ENCODE peak calls at places on chromosomes 12 and 14, in nine cellular contexts. G is fibroblast of lung; W is astrocyte of the spinal cord; T is amniotic stem cell; Y is iris pigment epithelial cell; J is ELR; C is heart left ventricle; P is stimulated activated CD4-positive, alpha-beta T cell treated with anti-CD3 and anti-CD28 coated beads, Interleukin-4, amount 100 ng/mL, for 48 hours; B is activated CD4-positive, alpha-beta T cell treated with anti-CD3 and anti-CD28 coated beads for 4 hours. Z is an unnamed sample.

GRCh38 chr12:65845751-65846537 is 21.7 kb downstream of the HMGA2 start:
- DNase-seq in Y (peak), P (no peak), B (no peak), C (no peak), W (no peak), T (no peak), G (no peak), J (no peak), Z (no peak)

GRCh38 chr14:58708004-58708403 is 70.2 kb downstream of the DACT1 start:
- DNase-seq in P (no peak), W (no peak), B (no peak), J (no peak), G (no peak), Y (no peak), C (no peak), T (no peak), Z (no peak)

GRCh38 chr12:111643428-111643826 is 42.3 kb downstream of the BRAP start:
- DNase-seq in W (peak), J (no peak), G (peak), B (no peak), Y (peak), P (no peak), T (no peak), C (no peak), Z (no peak)

GRCh38 chr14:73770977-73771847 is 57.0 kb upstream of the PNMA1 start:
- DNase-seq in B (no peak), P (no peak), C (no peak), G (no peak), T (no peak), J (no peak), Y (no peak), W (no peak), Z (no peak)

GRCh38 chr14:37566811-37567371 is 28.2 kb downstream of the FOXA1 start:
- DNase-seq in C (no peak), Y (no peak), P (no peak), T (no peak), W (peak), B (no peak), J (no peak), G (no peak), Z (no peak)

GRCh38 chr12:132342322-132342721 is 12.9 kb upstream of the GALNT9 start:
- DNase-seq in P (no peak), T (no peak), W (no peak), G (no peak), J (no peak), C (no peak), Y (no peak), B (no peak), Z (no peak)

GRCh38 chr14:68247867-68248266 is 428.3 kb downstream of the RAD51B start:
- DNase-seq in W (no peak), G (peak), C (no peak), T (no peak), Y (peak), B (no peak), J (no peak), P (no peak), Z (no peak)

GRCh38 chr12:131944601-131945251 is 5.0 kb upstream of the EP400 start:
- DNase-seq in Y (no peak), P (no peak), T (no peak), J (no peak), B (no peak), W (no peak), G (no peak), C (no peak), Z (no peak)

GRCh38 chr12:42926232-42926631 is 336.7 kb upstream of the PRICKLE1 start:
- DNase-seq in W (no peak), G (no peak), B (no peak), P (no peak), C (no peak), T (no peak), Y (no peak), J (no peak), Z (no peak)

GRCh38 chr12:48165089-48166031 is 8.0 kb upstream of the ASB8 start:
- DNase-seq in W (peak), C (no peak), G (peak), Y (peak), J (peak), T (no peak), B (peak), P (no peak), Z (peak)

GRCh38 chr12:31339831-31340622 is 14.1 kb upstream of the SINHCAF start:
- DNase-seq in G (no peak), B (no peak), J (no peak), W (no peak), P (no peak), T (no peak), Y (no peak), C (no peak), Z (no peak)

GRCh38 chr12:80273144-80273543 is 170.9 kb upstream of the PTPRQ start:
- DNase-seq in Y (no peak), J (no peak), B (no peak), T (no peak), W (no peak), P (no peak), G (no peak), C (no peak), Z (no peak)

GRCh38 chr14:100900837-100901390 is 2.6 kb downstream of the RTL1 start:
- DNase-seq in J (no peak), G (no peak), B (no peak), T (no peak), C (no peak), Y (no peak), P (no peak), W (no peak), Z (peak)

GRCh38 chr12:47551426-47551851 is 154.4 kb downstream of the RPAP3 start:
- DNase-seq in W (no peak), Y (peak), P (no peak), J (peak), B (no peak), C (no peak), T (no peak), G (peak), Z (no peak)

GRCh38 chr12:70661762-70662161 is 24.5 kb upstream of the PTPRB start:
- DNase-seq in Y (peak), C (no peak), T (peak), G (peak), W (peak), J (peak), B (no peak), P (no peak), Z (peak)

GRCh38 chr12:10362325-10362724 is 27.5 kb downstream of the KLRK1 start:
- DNase-seq in J (no peak), W (no peak), G (no peak), T (no peak), C (no peak), B (no peak), Y (no peak), P (no peak), Z (peak)

GRCh38 chr14:100955201-100955600 is 51.7 kb upstream of the RTL1 start:
- DNase-seq in T (no peak), C (no peak), P (no peak), W (peak), Y (peak), G (peak), J (peak), B (no peak), Z (no peak)

GRCh38 chr12:12779529-12779928 is 5.9 kb upstream of the APOLD1 start:
- DNase-seq in W (peak), J (peak), T (no peak), C (no peak), Y (peak), B (no peak), P (no peak), G (peak), Z (no peak)

GRCh38 chr12:98578392-98578791 is 15.1 kb upstream of the SLC25A3 start:
- DNase-seq in T (no peak), C (no peak), J (no peak), P (no peak), G (no peak), Y (no peak), W (no peak), B (no peak), Z (no peak)

GRCh38 chr14:103742499-103743255 is 27.1 kb downstream of the ZFYVE21 start:
- DNase-seq in B (no peak), J (no peak), Y (no peak), T (no peak), P (no peak), W (no peak), G (no peak), C (no peak), Z (no peak)

GRCh38 chr12:131865196-131865875 is 29.1 kb upstream of the ULK1 start:
- DNase-seq in J (peak), B (no peak), W (peak), G (no peak), Y (peak), C (no peak), P (no peak), T (no peak), Z (no peak)

GRCh38 chr12:41076114-41076513 is 112.0 kb upstream of the PDZRN4 start:
- DNase-seq in W (no peak), P (no peak), B (no peak), T (no peak), J (no peak), Y (no peak), C (no peak), G (no peak), Z (no peak)

GRCh38 chr12:128079-128478 is 61.5 kb downstream of the IQSEC3 start:
- DNase-seq in B (no peak), Y (no peak), G (no peak), C (no peak), T (no peak), J (no peak), W (no peak), P (no peak), Z (no peak)

GRCh38 chr14:101417434-101417833 is 143.9 kb upstream of the DIO3 start:
- DNase-seq in P (no peak), C (no peak), T (no peak), W (no peak), Y (no peak), G (no peak), J (no peak), B (no peak), Z (no peak)

GRCh38 chr12:11666651-11667050 is 17.2 kb downstream of the ETV6 start:
- DNase-seq in T (no peak), P (no peak), B (no peak), Y (no peak), C (no peak), J (no peak), W (no peak), G (no peak), Z (no peak)

GRCh38 chr14:91058017-91058675 is 2.3 kb downstream of the RPS6KA5 start:
- DNase-seq in B (no peak), W (no peak), C (no peak), Y (no peak), J (peak), P (no peak), T (no peak), G (no peak), Z (no peak)

GRCh38 chr12:6767592-6768384 is 1.6 kb downstream of the PTMS start:
- DNase-seq in P (no peak), T (no peak), C (no peak), J (peak), W (no peak), G (no peak), B (no peak), Y (peak), Z (no peak)

GRCh38 chr12:90099288-90099687 is 390.6 kb upstream of the ATP2B1 start:
- DNase-seq in J (peak), C (no peak), P (no peak), B (no peak), G (peak), T (peak), W (peak), Y (peak), Z (no peak)

GRCh38 chr14:95519699-95520098 is 3.2 kb upstream of the SYNE3 start:
- DNase-seq in G (peak), C (peak), B (peak), J (peak), Y (peak), W (peak), P (peak), T (peak), Z (peak)

GRCh38 chr14:77212933-77213656 is 31.5 kb downstream of the TMEM63C start:
- DNase-seq in Y (peak), P (peak), B (no peak), T (no peak), J (peak), C (no peak), G (no peak), W (peak), Z (peak)

GRCh38 chr12:12319501-12320322 is 30.3 kb downstream of the MANSC1 start:
- DNase-seq in W (peak), T (no peak), B (no peak), Y (peak), G (no peak), J (no peak), P (no peak), C (no peak), Z (no peak)

GRCh38 chr12:2008677-2009076 is 4.4 kb upstream of the DCP1B start:
- DNase-seq in Y (peak), W (peak), P (no peak), J (no peak), T (no peak), B (no peak), C (no peak), G (peak), Z (no peak)

GRCh38 chr12:130715996-130716917 is at the start of gene RIMBP2:
- DNase-seq in Y (peak), J (no peak), W (no peak), T (no peak), P (no peak), C (no peak), G (peak), B (no peak), Z (no peak)

GRCh38 chr12:114659084-114659483 is 24.9 kb downstream of the TBX3 start:
- DNase-seq in B (no peak), P (no peak), W (no peak), G (no peak), C (no peak), T (no peak), Y (no peak), J (no peak), Z (no peak)

Z was measured in NAMALWA.